ENCODE peak calls at places on chromosomes 12 and 14, in nine cellular contexts. One of them, this sample, is unnamed.

GRCh38 chr14:93963692-93964091 is 12.7 kb downstream of the ASB2 start:
- DNase-seq in hepatocyte: no peak
- DNase-seq in fibroblast of lung: no peak
- DNase-seq in body of pancreas: no peak
- DNase-seq in suprapubic skin: no peak
- DNase-seq in gastrocnemius medialis: no peak
- DNase-seq in transverse colon: no peak
- DNase-seq in thoracic aorta: no peak
- DNase-seq in psoas muscle: no peak
- DNase-seq in this sample: no peak

GRCh38 chr12:4781212-4781611 is 61.0 kb downstream of the GALNT8 start:
- DNase-seq in thoracic aorta: no peak
- DNase-seq in psoas muscle: no peak
- DNase-seq in body of pancreas: no peak
- DNase-seq in gastrocnemius medialis: no peak
- DNase-seq in fibroblast of lung: no peak
- DNase-seq in hepatocyte: no peak
- DNase-seq in suprapubic skin: no peak
- DNase-seq in transverse colon: no peak
- DNase-seq in this sample: no peak

GRCh38 chr12:110689002-110689600 is at the start of gene HVCN1:
- DNase-seq in body of pancreas: peak; percentile 24
- DNase-seq in thoracic aorta: no peak
- DNase-seq in gastrocnemius medialis: peak; percentile 35
- DNase-seq in transverse colon: peak; percentile 60
- DNase-seq in suprapubic skin: peak; percentile 81
- DNase-seq in fibroblast of lung: peak; percentile 9
- DNase-seq in psoas muscle: peak; percentile 78
- DNase-seq in hepatocyte: peak; percentile 56
- DNase-seq in this sample: peak; percentile 4

GRCh38 chr14:94738786-94739185 is 31.1 kb downstream of the GSC start:
- DNase-seq in thoracic aorta: no peak
- DNase-seq in fibroblast of lung: no peak
- DNase-seq in hepatocyte: no peak
- DNase-seq in suprapubic skin: no peak
- DNase-seq in psoas muscle: no peak
- DNase-seq in body of pancreas: no peak
- DNase-seq in transverse colon: no peak
- DNase-seq in gastrocnemius medialis: no peak
- DNase-seq in this sample: no peak

GRCh38 chr12:18700254-18700653 is 37.6 kb downstream of the PLCZ1 start:
- DNase-seq in gastrocnemius medialis: no peak
- DNase-seq in transverse colon: no peak
- DNase-seq in psoas muscle: no peak
- DNase-seq in hepatocyte: peak; percentile 20
- DNase-seq in body of pancreas: no peak
- DNase-seq in thoracic aorta: no peak
- DNase-seq in suprapubic skin: no peak
- DNase-seq in fibroblast of lung: peak; percentile 92
- DNase-seq in this sample: no peak

GRCh38 chr12:56103066-56103711 is 1.2 kb upstream of the PA2G4 start:
- DNase-seq in transverse colon: no peak
- DNase-seq in psoas muscle: no peak
- DNase-seq in fibroblast of lung: no peak
- DNase-seq in hepatocyte: no peak
- DNase-seq in body of pancreas: no peak
- DNase-seq in suprapubic skin: no peak
- DNase-seq in thoracic aorta: no peak
- DNase-seq in gastrocnemius medialis: no peak
- DNase-seq in this sample: no peak

GRCh38 chr14:66635435-66635834 is 127.5 kb downstream of the GPHN start:
- DNase-seq in psoas muscle: no peak
- DNase-seq in thoracic aorta: no peak
- DNase-seq in hepatocyte: no peak
- DNase-seq in suprapubic skin: no peak
- DNase-seq in gastrocnemius medialis: no peak
- DNase-seq in body of pancreas: no peak
- DNase-seq in fibroblast of lung: no peak
- DNase-seq in transverse colon: no peak
- DNase-seq in this sample: no peak

GRCh38 chr14:70045715-70046535 is 142.8 kb downstream of the SLC8A3 start:
- DNase-seq in fibroblast of lung: peak; percentile 44
- DNase-seq in transverse colon: peak; percentile 78
- DNase-seq in hepatocyte: peak; percentile 88
- DNase-seq in psoas muscle: peak; percentile 82
- DNase-seq in suprapubic skin: no peak
- DNase-seq in thoracic aorta: no peak
- DNase-seq in body of pancreas: peak; percentile 86
- DNase-seq in gastrocnemius medialis: peak; percentile 32
- DNase-seq in this sample: peak; percentile 44

GRCh38 chr12:92784795-92785562 is 82.2 kb downstream of the PLEKHG7 start:
- DNase-seq in transverse colon: no peak
- DNase-seq in thoracic aorta: no peak
- DNase-seq in gastrocnemius medialis: peak; percentile 8
- DNase-seq in psoas muscle: no peak
- DNase-seq in suprapubic skin: no peak
- DNase-seq in body of pancreas: no peak
- DNase-seq in fibroblast of lung: peak; percentile 84
- DNase-seq in hepatocyte: peak; percentile 82
- DNase-seq in this sample: peak; percentile 45

GRCh38 chr14:77965919-77966435 is 166.1 kb downstream of the ADCK1 start:
- DNase-seq in hepatocyte: peak; percentile 55
- DNase-seq in suprapubic skin: no peak
- DNase-seq in transverse colon: no peak
- DNase-seq in fibroblast of lung: peak; percentile 11
- DNase-seq in gastrocnemius medialis: no peak
- DNase-seq in thoracic aorta: no peak
- DNase-seq in psoas muscle: no peak
- DNase-seq in body of pancreas: peak; percentile 13
- DNase-seq in this sample: peak; percentile 26

GRCh38 chr12:116075251-116075650 is 202.2 kb downstream of the MED13L start:
- DNase-seq in transverse colon: no peak
- DNase-seq in gastrocnemius medialis: no peak
- DNase-seq in psoas muscle: no peak
- DNase-seq in suprapubic skin: no peak
- DNase-seq in hepatocyte: no peak
- DNase-seq in body of pancreas: no peak
- DNase-seq in thoracic aorta: no peak
- DNase-seq in fibroblast of lung: no peak
- DNase-seq in this sample: no peak

GRCh38 chr12:132827763-132828703 is 636 bp downstream of the GOLGA3 start:
- DNase-seq in psoas muscle: peak; percentile 64
- DNase-seq in body of pancreas: peak; percentile 46
- DNase-seq in fibroblast of lung: peak; percentile 76
- DNase-seq in thoracic aorta: peak; percentile 7
- DNase-seq in hepatocyte: peak; percentile 49
- DNase-seq in suprapubic skin: peak; percentile 72
- DNase-seq in transverse colon: peak; percentile 77
- DNase-seq in gastrocnemius medialis: no peak
- DNase-seq in this sample: peak; percentile 57

GRCh38 chr12:106764738-106765137 is 9.7 kb upstream of the RIC8B start:
- DNase-seq in suprapubic skin: no peak
- DNase-seq in psoas muscle: no peak
- DNase-seq in body of pancreas: no peak
- DNase-seq in transverse colon: no peak
- DNase-seq in fibroblast of lung: peak; percentile 56
- DNase-seq in hepatocyte: no peak
- DNase-seq in thoracic aorta: no peak
- DNase-seq in gastrocnemius medialis: no peak
- DNase-seq in this sample: no peak

GRCh38 chr14:93105362-93105761 is 10.4 kb downstream of the ITPK1 start:
- DNase-seq in thoracic aorta: no peak
- DNase-seq in gastrocnemius medialis: no peak
- DNase-seq in fibroblast of lung: peak; percentile 62
- DNase-seq in psoas muscle: peak; percentile 70
- DNase-seq in hepatocyte: no peak
- DNase-seq in transverse colon: peak; percentile 57
- DNase-seq in body of pancreas: no peak
- DNase-seq in suprapubic skin: no peak
- DNase-seq in this sample: no peak

GRCh38 chr14:52961060-52961639 is 10.3 kb upstream of the FERMT2 start:
- DNase-seq in transverse colon: peak; percentile 50
- DNase-seq in psoas muscle: peak; percentile 55
- DNase-seq in thoracic aorta: no peak
- DNase-seq in body of pancreas: peak; percentile 66
- DNase-seq in fibroblast of lung: peak; percentile 76
- DNase-seq in gastrocnemius medialis: peak; percentile 49
- DNase-seq in suprapubic skin: peak; percentile 72
- DNase-seq in hepatocyte: peak; percentile 68
- DNase-seq in this sample: peak; percentile 47

GRCh38 chr14:96626916-96627315 is 124.7 kb downstream of the PAPOLA start:
- DNase-seq in fibroblast of lung: no peak
- DNase-seq in transverse colon: no peak
- DNase-seq in thoracic aorta: no peak
- DNase-seq in suprapubic skin: no peak
- DNase-seq in body of pancreas: no peak
- DNase-seq in psoas muscle: peak; percentile 26
- DNase-seq in hepatocyte: no peak
- DNase-seq in gastrocnemius medialis: no peak
- DNase-seq in this sample: no peak

GRCh38 chr12:101664961-101665360 is 32.5 kb upstream of the CHPT1 start:
- DNase-seq in hepatocyte: no peak
- DNase-seq in transverse colon: no peak
- DNase-seq in thoracic aorta: no peak
- DNase-seq in gastrocnemius medialis: no peak
- DNase-seq in body of pancreas: no peak
- DNase-seq in psoas muscle: no peak
- DNase-seq in fibroblast of lung: no peak
- DNase-seq in suprapubic skin: no peak
- DNase-seq in this sample: no peak

GRCh38 chr14:99143793-99144192 is 128.2 kb downstream of the BCL11B start:
- DNase-seq in psoas muscle: no peak
- DNase-seq in body of pancreas: no peak
- DNase-seq in fibroblast of lung: no peak
- DNase-seq in hepatocyte: no peak
- DNase-seq in suprapubic skin: no peak
- DNase-seq in gastrocnemius medialis: no peak
- DNase-seq in transverse colon: no peak
- DNase-seq in thoracic aorta: no peak
- DNase-seq in this sample: no peak

GRCh38 chr14:36057452-36058142 is 118.9 kb downstream of the PTCSC3 start:
- DNase-seq in hepatocyte: no peak
- DNase-seq in body of pancreas: no peak
- DNase-seq in suprapubic skin: no peak
- DNase-seq in thoracic aorta: no peak
- DNase-seq in fibroblast of lung: no peak
- DNase-seq in transverse colon: no peak
- DNase-seq in gastrocnemius medialis: no peak
- DNase-seq in psoas muscle: no peak
- DNase-seq in this sample: peak; percentile 63

GRCh38 chr12:80195143-80195726 is 95.9 kb downstream of the OTOGL start:
- DNase-seq in body of pancreas: no peak
- DNase-seq in psoas muscle: no peak
- DNase-seq in suprapubic skin: no peak
- DNase-seq in fibroblast of lung: peak; percentile 83
- DNase-seq in thoracic aorta: no peak
- DNase-seq in hepatocyte: peak; percentile 76
- DNase-seq in transverse colon: no peak
- DNase-seq in gastrocnemius medialis: no peak
- DNase-seq in this sample: no peak

GRCh38 chr14:69056389-69056788 is 77.3 kb upstream of the ACTN1 start:
- DNase-seq in thoracic aorta: no peak
- DNase-seq in body of pancreas: no peak
- DNase-seq in gastrocnemius medialis: no peak
- DNase-seq in transverse colon: no peak
- DNase-seq in suprapubic skin: no peak
- DNase-seq in psoas muscle: no peak
- DNase-seq in hepatocyte: peak; percentile 58
- DNase-seq in fibroblast of lung: peak; percentile 53
- DNase-seq in this sample: peak; percentile 50

GRCh38 chr12:47725893-47726292 is 603 bp upstream of the ENDOU start:
- DNase-seq in thoracic aorta: no peak
- DNase-seq in psoas muscle: no peak
- DNase-seq in body of pancreas: no peak
- DNase-seq in hepatocyte: peak; percentile 37
- DNase-seq in gastrocnemius medialis: no peak
- DNase-seq in suprapubic skin: no peak
- DNase-seq in transverse colon: no peak
- DNase-seq in fibroblast of lung: peak; percentile 79
- DNase-seq in this sample: peak; percentile 58

DNA sequence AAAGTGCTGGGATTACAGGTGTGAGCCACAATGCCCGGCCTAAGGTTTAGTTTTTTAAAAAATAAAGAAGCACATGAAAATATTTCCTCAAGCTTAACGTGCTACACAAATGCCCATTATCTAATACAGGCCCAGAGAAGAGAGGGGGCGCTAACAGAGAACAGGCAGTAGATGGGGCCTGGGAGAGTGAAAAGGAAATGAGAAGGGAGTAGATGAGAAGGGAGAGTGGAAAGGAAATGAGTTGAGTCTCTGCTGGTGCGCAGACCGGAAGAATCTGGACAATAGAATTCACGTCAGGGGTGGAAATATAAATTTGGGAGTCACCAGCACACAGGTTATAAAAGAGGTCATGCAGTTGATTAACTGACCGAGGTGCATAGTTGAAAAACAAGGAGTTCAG is 10.7 kb downstream of the PXN start:
- DNase-seq in gastrocnemius medialis: no peak
- DNase-seq in body of pancreas: no peak
- DNase-seq in thoracic aorta: no peak
- DNase-seq in transverse colon: no peak
- DNase-seq in psoas muscle: no peak
- DNase-seq in hepatocyte: no peak
- DNase-seq in fibroblast of lung: no peak
- DNase-seq in suprapubic skin: no peak
- DNase-seq in this sample: no peak
- H3K27ac ChIP-seq in gastrocnemius medialis: peak overlapping the region; percentile 77
- H3K27ac ChIP-seq in body of pancreas: peak overlapping the region; percentile 49
- H3K27ac ChIP-seq in thoracic aorta: peak overlapping the region; percentile 55
- H3K27ac ChIP-seq in transverse colon: peak overlapping the region; percentile 87
- H3K27ac ChIP-seq in psoas muscle: peak overlapping the region; percentile 60
- H3K27ac ChIP-seq in hepatocyte: no peak overlapping the region
- H3K27ac ChIP-seq in fibroblast of lung: no peak overlapping the region
- H3K27ac ChIP-seq in suprapubic skin: peak overlapping the region; percentile 78
- H3K27ac ChIP-seq in this sample: no peak overlapping the region

GRCh38 chr12:104315326-104316224 is 12.0 kb downstream of the EID3 start:
- DNase-seq in gastrocnemius medialis: no peak
- DNase-seq in fibroblast of lung: peak; percentile 40
- DNase-seq in thoracic aorta: no peak
- DNase-seq in body of pancreas: no peak
- DNase-seq in hepatocyte: no peak
- DNase-seq in suprapubic skin: no peak
- DNase-seq in psoas muscle: no peak
- DNase-seq in transverse colon: no peak
- DNase-seq in this sample: peak; percentile 49
- H3K4me1 ChIP-seq in gastrocnemius medialis: no peaks in the 10 kb centered on the region
- H3K4me1 ChIP-seq in fibroblast of lung: peaks cover 3% of the 10 kb centered on the region
- H3K4me1 ChIP-seq in thoracic aorta: peaks cover 8% of the 10 kb centered on the region
- H3K4me1 ChIP-seq in body of pancreas: no peaks in the 10 kb centered on the region
- H3K4me1 ChIP-seq in hepatocyte: no peaks in the 10 kb centered on the region
- H3K4me1 ChIP-seq in suprapubic skin: no peaks in the 10 kb centered on the region
- H3K4me1 ChIP-seq in psoas muscle: no peaks in the 10 kb centered on the region
- H3K4me1 ChIP-seq in transverse colon: no peaks in the 10 kb centered on the region
- H3K4me1 ChIP-seq in this sample: no peaks in the 10 kb centered on the region

GRCh38 chr12:131499864-131500190 is 211.1 kb upstream of the SFSWAP start:
- DNase-seq in hepatocyte: no peak
- DNase-seq in suprapubic skin: no peak
- DNase-seq in thoracic aorta: no peak
- DNase-seq in fibroblast of lung: no peak
- DNase-seq in transverse colon: no peak
- DNase-seq in psoas muscle: no peak
- DNase-seq in gastrocnemius medialis: no peak
- DNase-seq in body of pancreas: no peak
- DNase-seq in this sample: no peak
- H3K27me3 ChIP-seq in hepatocyte: peaks cover 9% of the 10 kb centered on the region
- H3K27me3 ChIP-seq in suprapubic skin: no peaks in the 10 kb centered on the region
- H3K27me3 ChIP-seq in thoracic aorta: no peaks in the 10 kb centered on the region
- H3K27me3 ChIP-seq in fibroblast of lung: no peaks in the 10 kb centered on the region
- H3K27me3 ChIP-seq in transverse colon: no peaks in the 10 kb centered on the region
- H3K27me3 ChIP-seq in psoas muscle: no peaks in the 10 kb centered on the region
- H3K27me3 ChIP-seq in gastrocnemius medialis: no peaks in the 10 kb centered on the region
- H3K27me3 ChIP-seq in body of pancreas: no peaks in the 10 kb centered on the region
- H3K27me3 ChIP-seq in this sample: no peaks in the 10 kb centered on the region

GRCh38 chr12:43143278-43143677 is 408.7 kb downstream of the ADAMTS20 start:
- DNase-seq in hepatocyte: no peak
- DNase-seq in gastrocnemius medialis: no peak
- DNase-seq in psoas muscle: no peak
- DNase-seq in fibroblast of lung: no peak
- DNase-seq in transverse colon: no peak
- DNase-seq in body of pancreas: no peak
- DNase-seq in thoracic aorta: no peak
- DNase-seq in suprapubic skin: no peak
- DNase-seq in this sample: no peak
- H3K27ac ChIP-seq in hepatocyte: no peak overlapping the region
- H3K27ac ChIP-seq in gastrocnemius medialis: no peak overlapping the region
- H3K27ac ChIP-seq in psoas muscle: no peak overlapping the region
- H3K27ac ChIP-seq in fibroblast of lung: no peak overlapping the region
- H3K27ac ChIP-seq in transverse colon: no peak overlapping the region
- H3K27ac ChIP-seq in body of pancreas: no peak overlapping the region
- H3K27ac ChIP-seq in thoracic aorta: no peak overlapping the region
- H3K27ac ChIP-seq in suprapubic skin: no peak overlapping the region
- H3K27ac ChIP-seq in this sample: no peak overlapping the region